ENCODE peak calls at places on chromosomes 7 and 10, in five cellular contexts. L is psoas muscle, Q is mesendoderm, X is uterus, W is adrenal gland. M is an unnamed sample.

GRCh38 chr10:77926566-77927342 is at the start of gene DLG5:
- DNase-seq in L (peak; percentile 85), Q (peak; percentile 45), X (peak; percentile 75), W (peak; percentile 77), M (peak; percentile 74)

GRCh38 chr7:107725138-107725740 is 18.7 kb upstream of the CBLL1 start:
- DNase-seq in L (no peak), Q (peak; percentile 54), X (peak; percentile 61), W (peak; percentile 39), M (no peak)

GRCh38 chr10:19204239-19204917 is 155.8 kb downstream of the MALRD1 start:
- DNase-seq in L (no peak), Q (no peak), X (no peak), W (no peak), M (no peak)

GRCh38 chr7:39613577-39613976 is 9.8 kb upstream of the RALA start:
- DNase-seq in L (no peak), Q (no peak), X (no peak), W (no peak), M (no peak)

GRCh38 chr10:106311590-106311989 is 852.9 kb downstream of the SORCS1 start:
- DNase-seq in L (no peak), Q (no peak), X (no peak), W (peak; percentile 74), M (no peak)

GRCh38 chr7:87474533-87475358 is 734 bp downstream of the ABCB4 start:
- DNase-seq in L (no peak), Q (no peak), X (no peak), W (no peak), M (peak; percentile 88)

GRCh38 chr7:154684651-154685563 is 318.0 kb downstream of the PAXIP1 start:
- DNase-seq in L (no peak), Q (no peak), X (no peak), W (no peak), M (no peak)

GRCh38 chr7:16479587-16479986 is 14.0 kb upstream of the SOSTDC1 start:
- DNase-seq in L (no peak), Q (no peak), X (no peak), W (no peak), M (no peak)

GRCh38 chr7:158458716-158459282 is 128.8 kb downstream of the PTPRN2 start:
- DNase-seq in L (no peak), Q (no peak), X (no peak), W (no peak), M (no peak)

GRCh38 chr7:3033581-3033980 is 10.1 kb downstream of the CARD11 start:
- DNase-seq in L (no peak), Q (no peak), X (no peak), W (no peak), M (no peak)

GRCh38 chr7:22219739-22220493 is 137.0 kb downstream of the RAPGEF5 start:
- DNase-seq in L (no peak), Q (no peak), X (no peak), W (no peak), M (no peak)

GRCh38 chr7:27367930-27368549 is 125.4 kb downstream of the EVX1 start:
- DNase-seq in L (no peak), Q (no peak), X (no peak), W (no peak), M (no peak)

GRCh38 chr10:79090134-79090803 is 21.5 kb downstream of the ZMIZ1 start:
- DNase-seq in L (no peak), Q (no peak), X (no peak), W (peak; percentile 56), M (peak; percentile 71)

GRCh38 chr7:75905785-75906604 is 9.0 kb upstream of the POR start:
- DNase-seq in L (peak; percentile 91), Q (peak; percentile 55), X (peak; percentile 76), W (peak; percentile 88), M (no peak)

GRCh38 chr7:157519246-157519645 is 182.4 kb downstream of the DNAJB6 start:
- DNase-seq in L (peak; percentile 23), Q (no peak), X (no peak), W (no peak), M (no peak)

GRCh38 chr10:21352886-21353285 is 172.6 kb downstream of the SKIDA1 start:
- DNase-seq in L (no peak), Q (no peak), X (no peak), W (no peak), M (no peak)

GRCh38 chr7:1377111-1377909 is 82.0 kb downstream of the MICALL2 start:
- DNase-seq in L (no peak), Q (no peak), X (no peak), W (no peak), M (no peak)

GRCh38 chr7:145168427-145168826 is 332.6 kb upstream of the TPK1 start:
- DNase-seq in L (no peak), Q (no peak), X (no peak), W (no peak), M (no peak)

GRCh38 chr10:103786020-103786419 is 69.4 kb downstream of the SH3PXD2A start:
- DNase-seq in L (no peak), Q (no peak), X (no peak), W (no peak), M (no peak)

GRCh38 chr10:28564905-28565304 is 32.0 kb downstream of the WAC start:
- DNase-seq in L (no peak), Q (no peak), X (no peak), W (no peak), M (no peak)

GRCh38 chr10:28570598-28570997 is 37.7 kb downstream of the WAC start:
- DNase-seq in L (no peak), Q (no peak), X (no peak), W (no peak), M (no peak)

GRCh38 chr10:28569506-28570159 is 36.7 kb downstream of the WAC start:
- DNase-seq in L (no peak), Q (no peak), X (no peak), W (no peak), M (no peak)

GRCh38 chr10:28571265-28571664 is 38.3 kb downstream of the WAC start:
- DNase-seq in L (no peak), Q (no peak), X (no peak), W (no peak), M (no peak)

GRCh38 chr10:28566458-28566857 is 33.5 kb downstream of the WAC start:
- DNase-seq in L (no peak), Q (no peak), X (no peak), W (no peak), M (no peak)
- H3K4me1 ChIP-seq in L (peaks cover 62% of the 10 kb centered on the region), Q (no peaks in the 10 kb centered on the region), X (peaks cover 6% of the 10 kb centered on the region), W (peaks cover 73% of the 10 kb centered on the region), M (peaks cover 13% of the 10 kb centered on the region)

DNA sequence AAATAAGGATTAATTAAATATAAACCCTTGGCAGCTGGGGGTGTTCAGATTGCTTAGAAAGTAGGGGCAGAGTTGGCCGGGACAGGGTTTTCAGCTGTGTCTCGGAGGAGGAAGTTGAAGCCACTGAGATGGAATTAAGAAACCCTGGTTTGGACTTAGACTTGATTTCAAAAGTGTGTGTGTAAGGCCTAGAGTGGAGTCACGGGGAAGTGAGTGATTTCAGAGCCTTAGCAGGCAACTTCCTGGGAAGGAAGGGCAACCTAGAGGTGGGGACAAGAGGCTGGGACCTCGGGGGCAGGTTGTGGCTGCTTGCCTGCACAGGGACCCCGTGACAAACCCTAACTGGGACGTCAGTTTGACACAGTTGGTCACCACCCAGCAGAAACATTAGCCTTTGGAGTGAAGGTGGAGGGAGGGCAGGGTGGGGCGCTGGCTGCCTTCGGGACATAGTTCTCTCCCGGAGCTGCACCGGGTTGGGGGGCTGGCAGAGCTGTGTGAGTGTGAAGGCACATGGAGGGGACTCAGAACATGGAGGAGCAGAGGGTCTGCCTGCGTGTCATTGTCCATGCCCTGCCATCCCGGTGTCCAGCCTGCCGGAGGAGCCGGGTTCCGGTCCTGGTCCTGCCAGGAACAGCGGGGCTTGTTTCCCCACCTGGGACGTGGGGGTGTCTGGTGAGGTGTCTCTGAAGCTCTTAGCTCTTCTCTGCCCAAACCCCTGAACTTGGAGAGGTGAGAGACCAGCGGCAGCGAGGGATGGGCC is 1.8 kb downstream of the BRI3 start:
- DNase-seq in L (peak; percentile 87), Q (no peak), X (peak; percentile 45), W (peak; percentile 63), M (no peak)
- H3K27ac ChIP-seq in L (peak overlapping the region; percentile 99), Q (no peak overlapping the region), X (peak overlapping the region; percentile 92), W (peak overlapping the region; percentile 94), M (no peak overlapping the region)

DNA sequence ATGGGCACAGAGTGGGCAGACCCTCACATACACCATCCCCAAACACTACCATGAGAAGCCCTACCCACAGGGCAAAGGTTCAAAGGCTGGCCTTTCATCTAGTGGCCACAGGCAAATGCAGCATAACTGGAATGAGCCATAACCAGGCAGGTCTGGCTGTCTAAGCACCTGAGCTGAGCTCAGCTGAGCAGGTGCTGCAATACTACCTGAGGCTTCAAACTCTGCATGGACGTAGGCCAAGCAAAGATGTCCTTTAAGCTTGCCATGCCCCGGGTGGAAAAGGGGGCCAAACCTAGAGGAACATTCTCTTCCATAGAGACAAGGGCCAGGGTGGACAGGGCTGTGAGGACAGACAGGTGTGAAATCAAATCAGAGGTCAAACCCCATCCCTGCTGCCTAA is 65.3 kb upstream of the CAMK2B start:
- DNase-seq in L (no peak), Q (no peak), X (no peak), W (no peak), M (no peak)
- H3K36me3 ChIP-seq in L (peaks cover 66% of the 10 kb centered on the region), Q (peaks cover 13% of the 10 kb centered on the region), X (no peaks in the 10 kb centered on the region), W (no peaks in the 10 kb centered on the region), M (peaks cover 68% of the 10 kb centered on the region)

DNA sequence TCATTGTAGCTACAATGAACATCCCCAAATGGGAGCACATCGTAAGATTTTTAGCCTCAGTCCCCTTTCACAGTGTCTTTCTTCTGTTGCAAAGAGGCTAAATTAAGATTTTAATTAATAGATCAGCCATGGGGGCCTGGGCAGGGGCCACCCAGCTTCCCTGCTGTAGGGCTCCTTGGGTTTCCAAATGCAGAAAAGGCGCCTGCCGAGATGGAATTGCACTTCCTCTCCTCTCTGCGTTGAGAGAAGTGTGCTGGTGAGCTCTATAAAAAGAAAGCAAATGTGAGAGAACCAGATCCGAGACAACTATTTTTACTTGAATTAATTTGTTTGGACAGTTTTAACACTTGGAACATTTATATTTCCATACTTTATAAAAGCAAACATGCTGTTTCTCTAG is 998.2 kb downstream of the LRMDA start:
- DNase-seq in L (no peak), Q (no peak), X (no peak), W (no peak), M (no peak)
- H3K4me1 ChIP-seq in L (peaks cover 6% of the 10 kb centered on the region), Q (peaks cover 21% of the 10 kb centered on the region), X (peaks cover 11% of the 10 kb centered on the region), W (peaks cover 33% of the 10 kb centered on the region), M (peaks cover 40% of the 10 kb centered on the region)

DNA sequence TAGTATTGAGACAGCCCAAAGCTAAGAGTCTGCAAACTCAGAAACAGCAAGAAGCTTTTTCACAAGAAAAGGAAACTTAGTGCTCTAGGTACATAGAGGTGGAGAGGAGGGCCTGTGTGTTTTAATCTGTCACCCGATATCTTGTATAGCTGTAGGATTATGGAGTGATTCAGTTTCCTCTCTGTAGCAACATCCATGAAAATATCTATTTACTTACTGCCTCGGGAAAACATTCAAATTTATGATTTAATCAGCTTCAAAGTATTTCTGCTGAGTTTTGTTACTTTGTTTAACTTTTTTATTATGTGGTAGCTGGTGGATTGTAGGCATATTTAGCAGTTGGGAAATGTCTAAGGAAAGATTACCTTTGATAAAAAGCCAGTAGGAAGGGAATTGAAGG is 292.0 kb downstream of the CCDC3 start:
- DNase-seq in L (no peak), Q (no peak), X (no peak), W (no peak), M (no peak)
- H3K27ac ChIP-seq in L (no peak overlapping the region), Q (no peak overlapping the region), X (peak overlapping the region; percentile 73), W (no peak overlapping the region), M (no peak overlapping the region)